ENCODE peak calls at places on chromosomes 4 and X, in five cellular contexts. J is K562, D is HepG2, Z is GM12878, X is H1. N is an unnamed sample.

GRCh38 chr4:147823135-147823534 is 91.2 kb downstream of the ARHGAP10 start:
- DNase-seq in J (no peak), D (no peak), Z (no peak), X (no peak), N (no peak)

GRCh38 chr4:70515342-70516245 is 2.8 kb upstream of the AMTN start:
- DNase-seq in J (no peak), D (no peak), Z (no peak), X (no peak), N (no peak)

GRCh38 chrX:22963186-22963585 is 36.6 kb upstream of the DDX53 start:
- DNase-seq in J (no peak), D (no peak), Z (no peak), X (no peak), N (no peak)

GRCh38 chrX:133676344-133677122 is 261.2 kb upstream of the GPC4 start:
- DNase-seq in J (no peak), D (peak; percentile 53), Z (no peak), X (no peak), N (no peak)

GRCh38 chr4:185304944-185305690 is 90.6 kb downstream of the LRP2BP start:
- DNase-seq in J (no peak), D (peak; percentile 30), Z (peak; percentile 68), X (peak; percentile 57), N (no peak)

GRCh38 chr4:156781852-156782251 is 189.7 kb downstream of the PDGFC start:
- DNase-seq in J (no peak), D (no peak), Z (no peak), X (no peak), N (peak; percentile 29)

GRCh38 chr4:187887886-187888285 is 107.7 kb upstream of the ZFP42 start:
- DNase-seq in J (no peak), D (no peak), Z (no peak), X (no peak), N (no peak)

GRCh38 chr4:112516401-112517066 is 554 bp upstream of the NEUROG2 start:
- DNase-seq in J (peak; percentile 33), D (no peak), Z (no peak), X (peak; percentile 81), N (no peak)

GRCh38 chr4:85738721-85739120 is 263.8 kb downstream of the ARHGAP24 start:
- DNase-seq in J (no peak), D (no peak), Z (no peak), X (no peak), N (no peak)

GRCh38 chr4:101065346-101065745 is 282.0 kb downstream of the PPP3CA start:
- DNase-seq in J (no peak), D (no peak), Z (no peak), X (no peak), N (no peak)
- TF ChIP-seq CEBPB in J (no peak), D (no peak), Z (no peak), X (no peak), N (no peak)

DNA sequence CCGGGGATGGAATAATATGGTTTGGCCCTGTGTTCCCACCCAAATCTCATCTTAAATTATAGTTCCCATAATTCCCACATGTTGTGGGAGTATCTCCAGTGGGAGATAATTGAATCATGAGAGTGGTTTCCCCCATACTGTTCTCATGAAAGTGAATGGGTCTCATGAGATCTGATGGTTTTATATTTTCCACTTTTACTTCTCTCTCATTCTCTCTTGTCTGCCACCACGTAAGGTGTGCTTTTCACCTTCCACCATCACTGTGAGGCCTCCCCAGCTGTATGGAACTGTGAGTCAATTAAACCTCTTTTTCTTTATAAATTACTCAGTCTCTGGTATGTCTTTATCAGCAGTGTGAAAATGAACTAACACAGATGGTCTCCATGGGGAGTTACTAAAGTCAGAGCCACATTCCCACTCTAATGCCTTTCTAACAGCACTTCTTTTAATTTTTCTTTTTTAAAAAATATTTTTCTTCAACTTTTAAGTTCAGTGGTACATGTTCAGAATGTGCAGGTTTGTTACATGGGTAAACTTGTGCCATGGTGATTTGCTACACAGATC is 306.6 kb downstream of the DTHD1 start:
- DNase-seq in J (no peak), D (no peak), Z (no peak), X (no peak), N (no peak)
- TF ChIP-seq EZH2 in J (no peak), D (no peak), Z (no peak), X (no peak), N (no peak)

GRCh38 chr4:84231539-84232055 is 267.5 kb downstream of the NKX6-1 start:
- DNase-seq in J (no peak), D (no peak), Z (no peak), X (no peak), N (no peak)
- TF ChIP-seq CEBPB in J (no peak), D (no peak), Z (no peak), X (no peak), N (no peak)

GRCh38 chr4:4859010-4859798 is at the start of gene MSX1:
- DNase-seq in J (peak; percentile 97), D (peak; percentile 81), Z (no peak), X (peak; percentile 92), N (peak; percentile 60)

GRCh38 chr4:4860381-4860802 is 927 bp downstream of the MSX1 start:
- DNase-seq in J (peak; percentile 44), D (peak; percentile 24), Z (no peak), X (peak; percentile 58), N (no peak)

GRCh38 chr4:4861592-4862551 is 2.4 kb downstream of the MSX1 start:
- DNase-seq in J (no peak), D (no peak), Z (no peak), X (no peak), N (no peak)

GRCh38 chr4:4859799-4860380 is 425 bp downstream of the MSX1 start:
- DNase-seq in J (peak; percentile 59), D (no peak), Z (no peak), X (no peak), N (no peak)

DNA sequence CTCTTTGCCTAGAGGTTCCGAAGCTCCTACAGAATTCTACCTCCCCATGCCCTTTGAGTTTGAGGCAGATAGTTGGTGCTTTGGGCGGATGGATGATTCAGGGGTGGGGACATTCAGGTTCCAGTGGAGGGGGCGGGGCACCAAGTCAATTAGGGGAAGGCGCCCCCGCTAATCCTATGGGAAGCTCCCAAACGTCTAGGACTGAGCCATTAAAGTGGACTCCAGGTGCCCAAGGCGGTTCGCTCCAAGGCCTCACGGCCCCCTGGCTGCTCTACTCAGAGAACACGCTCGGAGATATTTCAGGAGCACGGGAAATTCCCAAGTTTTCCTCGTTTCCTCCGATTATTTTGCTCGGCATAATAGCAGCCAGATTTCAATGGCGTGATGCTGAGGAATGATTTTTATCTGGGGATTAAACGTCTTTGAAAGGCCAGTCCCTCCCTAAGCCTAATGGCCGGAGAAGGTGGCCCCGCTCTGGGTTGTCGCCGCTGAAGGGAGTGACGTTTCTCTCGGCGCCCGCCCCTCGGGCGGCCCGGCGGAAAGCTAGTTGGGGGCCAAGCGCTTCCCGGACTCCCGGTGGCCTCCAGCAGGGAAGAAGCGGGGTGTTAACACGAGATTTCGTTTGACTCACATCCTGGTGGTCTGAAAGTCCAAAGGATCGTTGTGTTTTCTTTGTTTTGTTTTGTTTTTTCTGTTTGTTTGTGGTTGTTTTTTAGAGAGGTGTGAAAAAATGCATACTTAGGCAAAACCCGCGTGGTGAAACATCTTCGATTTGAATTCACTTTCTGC is 1.5 kb downstream of the MSX1 start:
- DNase-seq in J (no peak), D (peak; percentile 29), Z (no peak), X (peak; percentile 68), N (no peak)
- TF ChIP-seq EZH2 in J (no peak), D (no peak), Z (no peak), X (peak; percentile 91), N (no peak)

GRCh38 chrX:19129694-19130093 is 7.4 kb upstream of the ADGRG2 start:
- DNase-seq in J (peak; percentile 27), D (no peak), Z (no peak), X (no peak), N (no peak)
- TF ChIP-seq CEBPB in J (no peak), D (no peak), Z (no peak), X (no peak), N (no peak)